ENCODE peak calls at places on chromosomes 3 and 15, in seven cellular contexts. Y is KBM-7; T is glomerular endothelial cell; V is IMR-90; S is HT1080; U is colonic mucosa; O is stimulated activated CD4-positive, alpha-beta T cell treated with anti-CD3 and anti-CD28 coated beads, Interleukin-4, amount 100 ng/mL, for 4 hours. X is an unnamed sample.

GRCh38 chr3:25727316-25727715 is 55.9 kb downstream of the NGLY1 start:
- DNase-seq in Y (no peak), T (no peak), V (no peak), S (no peak), U (no peak), O (no peak), X (no peak)

GRCh38 chr3:58899159-58899952 is 150.5 kb downstream of the CFAP20DC start:
- DNase-seq in Y (peak; percentile 33), T (no peak), V (no peak), S (peak; percentile 82), U (peak; percentile 23), O (peak; percentile 5), X (peak; percentile 1)

GRCh38 chr15:79904256-79904655 is 7.4 kb upstream of the MTHFS start:
- DNase-seq in Y (no peak), T (no peak), V (peak; percentile 41), S (no peak), U (no peak), O (no peak), X (no peak)

GRCh38 chr3:80232760-80233159 is 465.0 kb upstream of the ROBO1 start:
- DNase-seq in Y (no peak), T (peak; percentile 14), V (peak; percentile 91), S (peak; percentile 98), U (no peak), O (no peak), X (peak; percentile 96)

GRCh38 chr3:152737021-152737908 is 97.7 kb upstream of the P2RY1 start:
- DNase-seq in Y (no peak), T (no peak), V (peak; percentile 10), S (peak; percentile 93), U (no peak), O (no peak), X (peak; percentile 89)

GRCh38 chr3:184588776-184589175 is 27.2 kb downstream of the EPHB3 start:
- DNase-seq in Y (no peak), T (no peak), V (no peak), S (no peak), U (no peak), O (no peak), X (no peak)

GRCh38 chr15:70826634-70827033 is 27.3 kb downstream of the LARP6 start:
- DNase-seq in Y (peak; percentile 16), T (no peak), V (peak; percentile 74), S (peak; percentile 92), U (peak; percentile 32), O (no peak), X (peak; percentile 74)

GRCh38 chr3:71395927-71396695 is 187.4 kb downstream of the FOXP1 start:
- DNase-seq in Y (no peak), T (peak; percentile 41), V (peak; percentile 68), S (peak; percentile 74), U (no peak), O (no peak), X (peak; percentile 44)

GRCh38 chr3:10281951-10282350 is 10.8 kb downstream of the GHRL start:
- DNase-seq in Y (no peak), T (no peak), V (peak; percentile 51), S (no peak), U (no peak), O (peak; percentile 37), X (peak; percentile 37)

GRCh38 chr15:31398677-31399260 is 72.1 kb downstream of the KLF13 start:
- DNase-seq in Y (no peak), T (no peak), V (no peak), S (no peak), U (peak; percentile 76), O (peak; percentile 27), X (no peak)

GRCh38 chr3:169694117-169694516 is 30.6 kb upstream of the MECOM start:
- DNase-seq in Y (no peak), T (no peak), V (peak; percentile 8), S (peak; percentile 13), U (no peak), O (no peak), X (no peak)

GRCh38 chr3:43789028-43789427 is 98.3 kb downstream of the ABHD5 start:
- DNase-seq in Y (no peak), T (no peak), V (no peak), S (no peak), U (no peak), O (no peak), X (no peak)

GRCh38 chr3:149299938-149300791 is 33.3 kb downstream of the TM4SF18 start:
- DNase-seq in Y (peak; percentile 46), T (peak; percentile 54), V (peak; percentile 97), S (peak; percentile 99), U (peak; percentile 69), O (no peak), X (peak; percentile 95)

GRCh38 chr3:23940775-23941174 is 4.3 kb upstream of the NR1D2 start:
- DNase-seq in Y (no peak), T (no peak), V (no peak), S (no peak), U (no peak), O (no peak), X (no peak)

GRCh38 chr3:193730498-193730897 is 137.5 kb downstream of the OPA1 start:
- DNase-seq in Y (no peak), T (no peak), V (no peak), S (no peak), U (no peak), O (no peak), X (no peak)

GRCh38 chr3:112604536-112604935 is 36.4 kb downstream of the CCDC80 start:
- DNase-seq in Y (peak; percentile 18), T (peak; percentile 95), V (peak; percentile 86), S (peak; percentile 85), U (no peak), O (no peak), X (peak; percentile 97)

GRCh38 chr15:48794697-48795134 is 16.2 kb downstream of the CEP152 start:
- DNase-seq in Y (peak; percentile 65), T (no peak), V (peak; percentile 17), S (no peak), U (no peak), O (no peak), X (peak; percentile 49)

GRCh38 chr15:85116925-85117646 is 135.4 kb downstream of the PDE8A start:
- DNase-seq in Y (no peak), T (no peak), V (peak; percentile 38), S (no peak), U (no peak), O (no peak), X (no peak)

GRCh38 chr15:23690450-23690852 is 3.3 kb upstream of the NDN start:
- DNase-seq in Y (no peak), T (no peak), V (peak; percentile 61), S (no peak), U (peak; percentile 52), O (no peak), X (peak; percentile 38)

GRCh38 chr3:145983101-145983500 is 177.9 kb downstream of the PLOD2 start:
- DNase-seq in Y (no peak), T (no peak), V (no peak), S (no peak), U (no peak), O (no peak), X (no peak)

GRCh38 chr3:125289429-125289828 is 76.9 kb upstream of the SLC12A8 start:
- DNase-seq in Y (no peak), T (no peak), V (no peak), S (no peak), U (no peak), O (no peak), X (no peak)

GRCh38 chr3:124383051-124383450 is 347.2 kb upstream of the UMPS start:
- DNase-seq in Y (no peak), T (no peak), V (no peak), S (no peak), U (no peak), O (no peak), X (no peak)